ENCODE peak calls at places on chromosome X, in six cellular contexts. One of them, this sample, is unnamed.

GRCh38 chrX:31333181-31333831 is 261.5 kb upstream of the FTHL17 start:
- DNase-seq in A549: no peak
- DNase-seq in astrocyte of the spinal cord: peak
- DNase-seq in lung: no peak
- DNase-seq in endodermal cell: no peak
- DNase-seq in bronchial epithelial cell: peak
- DNase-seq in this sample: no peak

GRCh38 chrX:21985332-21985777 is 44.8 kb downstream of the SMS start:
- DNase-seq in endodermal cell: peak
- DNase-seq in lung: peak
- DNase-seq in astrocyte of the spinal cord: peak
- DNase-seq in bronchial epithelial cell: peak
- DNase-seq in A549: peak
- DNase-seq in this sample: peak

GRCh38 chrX:101668143-101668542 is 8.5 kb upstream of the ARMCX2 start:
- DNase-seq in bronchial epithelial cell: no peak
- DNase-seq in A549: no peak
- DNase-seq in endodermal cell: no peak
- DNase-seq in lung: no peak
- DNase-seq in astrocyte of the spinal cord: no peak
- DNase-seq in this sample: no peak

GRCh38 chrX:129522184-129523059 is 868 bp downstream of the SMARCA1 start:
- DNase-seq in lung: peak
- DNase-seq in endodermal cell: peak
- DNase-seq in astrocyte of the spinal cord: peak
- DNase-seq in bronchial epithelial cell: peak
- DNase-seq in A549: peak
- DNase-seq in this sample: peak

GRCh38 chrX:57453901-57454300 is 137.9 kb upstream of the ZXDB start:
- DNase-seq in endodermal cell: peak
- DNase-seq in A549: peak
- DNase-seq in lung: no peak
- DNase-seq in bronchial epithelial cell: peak
- DNase-seq in astrocyte of the spinal cord: no peak
- DNase-seq in this sample: no peak

GRCh38 chrX:130682990-130683389 is 220.0 kb downstream of the ENOX2 start:
- DNase-seq in endodermal cell: no peak
- DNase-seq in lung: no peak
- DNase-seq in bronchial epithelial cell: no peak
- DNase-seq in astrocyte of the spinal cord: peak
- DNase-seq in A549: no peak
- DNase-seq in this sample: no peak

GRCh38 chrX:8140986-8141385 is 30.1 kb downstream of the VCX2 start:
- DNase-seq in astrocyte of the spinal cord: no peak
- DNase-seq in lung: no peak
- DNase-seq in endodermal cell: no peak
- DNase-seq in A549: no peak
- DNase-seq in bronchial epithelial cell: no peak
- DNase-seq in this sample: no peak

GRCh38 chrX:50799531-50799961 is 14.4 kb downstream of the SHROOM4 start:
- DNase-seq in astrocyte of the spinal cord: peak
- DNase-seq in endodermal cell: no peak
- DNase-seq in bronchial epithelial cell: peak
- DNase-seq in A549: peak
- DNase-seq in lung: no peak
- DNase-seq in this sample: no peak

GRCh38 chrX:136310411-136310810 is 9.6 kb downstream of the ADGRG4 start:
- DNase-seq in bronchial epithelial cell: peak
- DNase-seq in astrocyte of the spinal cord: peak
- DNase-seq in endodermal cell: peak
- DNase-seq in A549: peak
- DNase-seq in lung: no peak
- DNase-seq in this sample: peak

GRCh38 chrX:69065451-69065850 is 99.8 kb downstream of the PJA1 start:
- DNase-seq in A549: peak
- DNase-seq in endodermal cell: peak
- DNase-seq in bronchial epithelial cell: peak
- DNase-seq in astrocyte of the spinal cord: no peak
- DNase-seq in lung: no peak
- DNase-seq in this sample: no peak

GRCh38 chrX:11530621-11531020 is 135.1 kb downstream of the ARHGAP6 start:
- DNase-seq in endodermal cell: no peak
- DNase-seq in A549: no peak
- DNase-seq in bronchial epithelial cell: no peak
- DNase-seq in astrocyte of the spinal cord: no peak
- DNase-seq in lung: no peak
- DNase-seq in this sample: no peak

GRCh38 chrX:274904-275475 is 6.2 kb upstream of the PLCXD1 start:
- DNase-seq in lung: no peak
- DNase-seq in astrocyte of the spinal cord: no peak
- DNase-seq in bronchial epithelial cell: no peak
- DNase-seq in A549: no peak
- DNase-seq in endodermal cell: peak
- DNase-seq in this sample: no peak
- H3K4me3 ChIP-seq in lung: no peak
- H3K4me3 ChIP-seq in astrocyte of the spinal cord: no peak
- H3K4me3 ChIP-seq in bronchial epithelial cell: no peak
- H3K4me3 ChIP-seq in A549: no peak
- H3K4me3 ChIP-seq in endodermal cell: peak
- H3K4me3 ChIP-seq in this sample: no peak

GRCh38 chrX:151982217-151982616 is 7.7 kb upstream of the GABRE start:
- DNase-seq in bronchial epithelial cell: peak
- DNase-seq in A549: peak
- DNase-seq in endodermal cell: no peak
- DNase-seq in lung: no peak
- DNase-seq in astrocyte of the spinal cord: peak
- DNase-seq in this sample: peak
- H3K4me3 ChIP-seq in bronchial epithelial cell: no peak
- H3K4me3 ChIP-seq in A549: no peak
- H3K4me3 ChIP-seq in endodermal cell: no peak
- H3K4me3 ChIP-seq in lung: no peak
- H3K4me3 ChIP-seq in astrocyte of the spinal cord: no peak
- H3K4me3 ChIP-seq in this sample: no peak

DNA sequence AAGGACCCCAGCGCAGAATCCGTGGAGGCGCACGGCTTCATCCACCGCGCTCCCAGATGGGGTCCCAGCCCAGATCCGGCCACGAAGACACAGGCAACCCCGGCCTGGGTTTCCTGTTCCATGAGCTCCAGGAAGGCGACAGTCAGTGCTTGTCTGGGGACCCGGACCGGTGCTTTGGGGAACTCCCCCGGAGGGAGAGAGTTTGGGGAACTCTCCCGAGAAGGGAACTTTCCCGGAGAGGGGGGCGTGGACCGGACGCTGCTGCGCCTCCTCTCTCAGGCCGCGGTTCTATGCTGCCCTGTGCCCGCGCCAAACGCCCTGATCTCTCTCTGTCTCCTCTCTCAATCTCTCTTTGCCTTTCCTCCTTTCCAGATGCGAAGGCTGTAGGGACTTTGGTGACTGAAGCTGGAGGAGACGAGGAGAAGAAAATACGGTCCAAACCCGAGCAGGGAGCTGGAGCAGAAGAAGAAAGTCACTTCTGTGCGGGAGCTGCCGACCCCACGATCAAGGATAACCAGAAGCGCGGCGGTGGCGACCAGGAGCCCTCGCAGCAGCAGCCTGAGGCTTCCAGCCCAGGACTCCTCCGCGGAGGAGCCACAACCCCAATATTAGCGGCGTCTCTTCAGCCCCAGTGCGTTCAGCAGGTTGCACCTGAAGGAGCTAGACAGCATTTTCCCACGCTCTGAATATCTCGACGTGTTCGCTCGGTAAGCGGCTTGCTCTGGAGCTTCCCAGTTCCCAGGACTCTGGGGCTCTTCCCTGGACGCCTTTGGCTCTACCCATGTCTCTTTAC is 47.6 kb upstream of the NKAP start:
- DNase-seq in lung: no peak
- DNase-seq in astrocyte of the spinal cord: no peak
- DNase-seq in bronchial epithelial cell: no peak
- DNase-seq in A549: no peak
- DNase-seq in endodermal cell: peak
- DNase-seq in this sample: no peak
- H3K4me3 ChIP-seq in lung: no peak
- H3K4me3 ChIP-seq in astrocyte of the spinal cord: no peak
- H3K4me3 ChIP-seq in bronchial epithelial cell: no peak
- H3K4me3 ChIP-seq in A549: peak
- H3K4me3 ChIP-seq in endodermal cell: peak
- H3K4me3 ChIP-seq in this sample: no peak

GRCh38 chrX:45765726-45766125 is 565.0 kb upstream of the DIPK2B start:
- DNase-seq in endodermal cell: no peak
- DNase-seq in lung: no peak
- DNase-seq in bronchial epithelial cell: no peak
- DNase-seq in A549: no peak
- DNase-seq in astrocyte of the spinal cord: peak
- DNase-seq in this sample: no peak

GRCh38 chrX:45771114-45771513 is 570.4 kb upstream of the DIPK2B start:
- DNase-seq in lung: peak
- DNase-seq in astrocyte of the spinal cord: peak
- DNase-seq in A549: peak
- DNase-seq in endodermal cell: no peak
- DNase-seq in bronchial epithelial cell: peak
- DNase-seq in this sample: peak

GRCh38 chrX:45769919-45770582 is 569.4 kb upstream of the DIPK2B start:
- DNase-seq in bronchial epithelial cell: peak
- DNase-seq in astrocyte of the spinal cord: peak
- DNase-seq in A549: peak
- DNase-seq in lung: peak
- DNase-seq in endodermal cell: no peak
- DNase-seq in this sample: peak

GRCh38 chrX:45767021-45767491 is 566.4 kb upstream of the DIPK2B start:
- DNase-seq in lung: no peak
- DNase-seq in A549: peak
- DNase-seq in bronchial epithelial cell: peak
- DNase-seq in endodermal cell: no peak
- DNase-seq in astrocyte of the spinal cord: peak
- DNase-seq in this sample: no peak

DNA sequence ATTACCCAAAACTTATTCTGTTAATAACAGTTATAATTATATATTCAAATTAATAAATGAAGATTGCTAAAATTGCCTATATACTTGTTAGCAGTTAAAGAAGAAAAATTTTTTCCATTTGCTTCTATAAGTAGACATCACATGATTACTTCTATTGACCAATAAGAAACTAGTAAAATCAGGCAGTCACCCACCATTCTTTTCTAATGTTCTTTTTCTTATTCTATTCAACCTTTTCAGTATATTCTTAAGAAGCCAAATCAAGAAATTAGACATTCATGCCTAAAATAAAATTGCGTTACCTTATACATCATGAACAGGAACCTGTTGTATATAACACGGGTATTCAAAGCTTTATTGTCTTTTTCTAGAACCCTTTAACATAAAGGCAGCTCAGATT is 568.0 kb upstream of the DIPK2B start:
- DNase-seq in A549: no peak
- DNase-seq in endodermal cell: no peak
- DNase-seq in lung: no peak
- DNase-seq in astrocyte of the spinal cord: peak
- DNase-seq in bronchial epithelial cell: no peak
- DNase-seq in this sample: no peak
- H3K4me3 ChIP-seq in A549: peak
- H3K4me3 ChIP-seq in endodermal cell: no peak
- H3K4me3 ChIP-seq in lung: no peak
- H3K4me3 ChIP-seq in astrocyte of the spinal cord: peak
- H3K4me3 ChIP-seq in bronchial epithelial cell: peak
- H3K4me3 ChIP-seq in this sample: peak

GRCh38 chrX:132033166-132033565 is 10.1 kb downstream of the STK26 start:
- DNase-seq in endodermal cell: no peak
- DNase-seq in bronchial epithelial cell: no peak
- DNase-seq in lung: no peak
- DNase-seq in A549: no peak
- DNase-seq in astrocyte of the spinal cord: no peak
- DNase-seq in this sample: no peak
- H3K4me3 ChIP-seq in endodermal cell: no peak
- H3K4me3 ChIP-seq in bronchial epithelial cell: no peak
- H3K4me3 ChIP-seq in lung: no peak
- H3K4me3 ChIP-seq in A549: no peak
- H3K4me3 ChIP-seq in astrocyte of the spinal cord: no peak
- H3K4me3 ChIP-seq in this sample: no peak

GRCh38 chrX:17377047-17377692 is 2.2 kb downstream of the NHS start:
- DNase-seq in astrocyte of the spinal cord: peak
- DNase-seq in endodermal cell: peak
- DNase-seq in A549: peak
- DNase-seq in lung: no peak
- DNase-seq in bronchial epithelial cell: peak
- DNase-seq in this sample: no peak
- H3K4me3 ChIP-seq in astrocyte of the spinal cord: peak
- H3K4me3 ChIP-seq in endodermal cell: peak
- H3K4me3 ChIP-seq in A549: peak
- H3K4me3 ChIP-seq in lung: no peak
- H3K4me3 ChIP-seq in bronchial epithelial cell: peak
- H3K4me3 ChIP-seq in this sample: no peak

DNA sequence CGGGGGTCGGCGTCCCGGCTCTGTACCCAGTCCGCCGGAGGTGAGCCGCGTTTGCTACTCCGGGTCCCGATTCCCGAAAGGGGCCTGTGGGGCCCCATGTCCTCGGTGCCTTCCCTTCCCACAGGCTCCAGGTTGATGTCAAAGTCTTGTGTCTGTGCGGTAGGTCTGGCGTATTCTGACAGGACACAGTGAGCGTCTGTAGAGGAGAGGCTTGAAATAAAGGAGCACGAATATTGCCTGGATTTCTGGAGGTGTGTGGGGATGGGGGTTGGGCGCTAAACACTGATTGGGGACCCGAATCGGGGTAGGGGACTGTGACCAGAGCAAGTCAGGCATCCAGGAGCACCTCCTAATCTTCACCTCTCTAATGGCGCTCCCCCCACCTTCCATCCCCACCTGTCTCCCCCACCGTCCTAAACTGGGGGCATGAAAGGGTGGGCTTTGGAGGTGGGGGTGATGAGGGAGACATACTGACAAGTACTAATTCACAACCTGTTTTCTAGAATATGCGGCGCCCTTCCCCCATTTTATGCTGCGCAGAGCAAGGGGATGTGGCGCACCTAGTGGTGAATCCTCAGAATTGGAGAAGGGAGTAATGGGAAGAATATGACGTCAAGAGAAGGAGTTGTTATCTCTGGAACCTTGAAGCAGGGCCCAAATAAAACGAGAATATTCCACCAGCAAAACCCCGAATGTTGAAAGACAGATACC is 874 bp downstream of the GPRASP2 start:
- DNase-seq in endodermal cell: peak
- DNase-seq in A549: peak
- DNase-seq in bronchial epithelial cell: peak
- DNase-seq in lung: no peak
- DNase-seq in astrocyte of the spinal cord: peak
- DNase-seq in this sample: peak
- H3K4me3 ChIP-seq in endodermal cell: peak
- H3K4me3 ChIP-seq in A549: peak
- H3K4me3 ChIP-seq in bronchial epithelial cell: peak
- H3K4me3 ChIP-seq in lung: peak
- H3K4me3 ChIP-seq in astrocyte of the spinal cord: peak
- H3K4me3 ChIP-seq in this sample: peak

GRCh38 chrX:24054182-24055042 is at the start of gene EIF2S3:
- DNase-seq in astrocyte of the spinal cord: peak
- DNase-seq in bronchial epithelial cell: peak
- DNase-seq in endodermal cell: peak
- DNase-seq in lung: peak
- DNase-seq in A549: peak
- DNase-seq in this sample: peak
- H3K4me3 ChIP-seq in astrocyte of the spinal cord: peak
- H3K4me3 ChIP-seq in bronchial epithelial cell: peak
- H3K4me3 ChIP-seq in endodermal cell: no peak
- H3K4me3 ChIP-seq in lung: peak
- H3K4me3 ChIP-seq in A549: no peak
- H3K4me3 ChIP-seq in this sample: no peak

GRCh38 chrX:66262807-66263206 is 98.8 kb downstream of the HEPH start:
- DNase-seq in A549: no peak
- DNase-seq in endodermal cell: no peak
- DNase-seq in bronchial epithelial cell: no peak
- DNase-seq in lung: no peak
- DNase-seq in astrocyte of the spinal cord: no peak
- DNase-seq in this sample: no peak
- H3K4me3 ChIP-seq in A549: no peak
- H3K4me3 ChIP-seq in endodermal cell: no peak
- H3K4me3 ChIP-seq in bronchial epithelial cell: no peak
- H3K4me3 ChIP-seq in lung: no peak
- H3K4me3 ChIP-seq in astrocyte of the spinal cord: no peak
- H3K4me3 ChIP-seq in this sample: no peak